ENCODE peak calls at places on chromosomes 1 and 21, in six cellular contexts. L is IMR-90, J is body of pancreas, S is testis, A is uterus, M is right lobe of liver. Q is an unnamed sample. For H3K4me1, the result is how much of the 10 kb centered on the place peaks cover.

GRCh38 chr1:11921022-11921421 is 5.2 kb downstream of the KIAA2013 start:
- DNase-seq in L (no peak), A (no peak), J (no peak), M (no peak), S (no peak), Q (no peak)

GRCh38 chr1:243312962-243313634 is 57.3 kb downstream of the SDCCAG8 start:
- DNase-seq in L (no peak), J (no peak), A (no peak), M (no peak), S (no peak), Q (no peak)

GRCh38 chr1:92484472-92485373 is 2.0 kb downstream of the GFI1 start:
- DNase-seq in J (peak), A (no peak), L (no peak), M (peak), S (peak), Q (peak)

GRCh38 chr21:46438241-46438640 is 20.4 kb upstream of the DIP2A start:
- DNase-seq in L (no peak), S (no peak), A (no peak), M (no peak), J (no peak), Q (no peak)

GRCh38 chr21:36744560-36745231 is 45.8 kb downstream of the SIM2 start:
- DNase-seq in M (no peak), S (no peak), L (no peak), J (peak), A (no peak), Q (no peak)

GRCh38 chr21:42833439-42833815 is 45.9 kb downstream of the WDR4 start:
- DNase-seq in M (no peak), J (no peak), S (no peak), L (peak), A (no peak), Q (peak)

GRCh38 chr1:15692121-15692682 is 8.1 kb downstream of the PLEKHM2 start:
- DNase-seq in J (no peak), A (no peak), L (no peak), S (no peak), M (no peak), Q (no peak)

GRCh38 chr1:39926820-39927219 is 25.1 kb upstream of the MYCL start:
- DNase-seq in S (no peak), L (no peak), J (peak), M (peak), A (no peak), Q (no peak)

GRCh38 chr1:215022204-215022603 is 60.3 kb upstream of the KCNK2 start:
- DNase-seq in A (no peak), L (peak), J (no peak), M (no peak), S (no peak), Q (no peak)

GRCh38 chr1:16960560-16961296 is 19.7 kb downstream of the MFAP2 start:
- DNase-seq in J (peak), L (peak), A (peak), M (peak), S (peak), Q (peak)

GRCh38 chr1:7339953-7340352 is 431.1 kb upstream of the VAMP3 start:
- DNase-seq in L (peak), S (no peak), A (no peak), M (no peak), J (no peak), Q (no peak)

GRCh38 chr1:25744140-25744581 is 55.8 kb upstream of the SELENON start:
- DNase-seq in S (peak), A (peak), L (peak), J (peak), M (peak), Q (peak)

GRCh38 chr1:59078866-59079265 is 218.0 kb upstream of the FGGY start:
- DNase-seq in L (no peak), M (no peak), S (no peak), A (no peak), J (no peak), Q (no peak)

GRCh38 chr1:86741947-86742572 is 37.7 kb downstream of the SH3GLB1 start:
- DNase-seq in J (peak), S (peak), M (no peak), A (no peak), L (peak), Q (peak)

GRCh38 chr1:156177918-156178654 is 15.8 kb upstream of the SLC25A44 start:
- DNase-seq in J (no peak), M (no peak), S (no peak), L (no peak), A (no peak), Q (no peak)

GRCh38 chr1:218346391-218347204 is 1.5 kb downstream of the TGFB2 start:
- DNase-seq in J (peak), A (peak), L (peak), S (peak), M (no peak), Q (no peak)

GRCh38 chr1:152533327-152533938 is 19.2 kb downstream of the CRCT1 start:
- DNase-seq in A (no peak), S (peak), M (peak), L (peak), J (peak), Q (peak)

DNA sequence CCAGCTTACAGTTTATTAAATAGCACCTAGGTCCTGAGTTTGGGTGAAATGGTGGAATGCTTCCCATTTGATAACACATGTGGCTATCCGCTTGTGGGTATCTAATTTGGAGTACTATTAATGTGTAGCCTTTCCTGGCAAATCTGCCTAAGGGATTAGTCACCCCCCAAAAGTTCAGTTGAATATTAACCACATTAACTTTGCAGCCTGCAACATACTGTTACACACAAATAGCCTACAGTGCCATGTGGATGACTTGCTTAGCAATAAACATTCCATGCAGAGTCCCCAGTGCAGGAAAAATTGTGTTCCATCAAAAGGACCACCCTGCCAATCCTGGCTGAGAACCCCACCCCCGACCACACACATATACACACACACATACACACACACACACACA is 303.3 kb upstream of the ESRRG start:
- DNase-seq in L (peak), A (no peak), S (no peak), J (peak), M (no peak), Q (no peak)
- H3K4me1 ChIP-seq in L (under half), A (under half), S (under half), J (under half), M (under half), Q (under half)

DNA sequence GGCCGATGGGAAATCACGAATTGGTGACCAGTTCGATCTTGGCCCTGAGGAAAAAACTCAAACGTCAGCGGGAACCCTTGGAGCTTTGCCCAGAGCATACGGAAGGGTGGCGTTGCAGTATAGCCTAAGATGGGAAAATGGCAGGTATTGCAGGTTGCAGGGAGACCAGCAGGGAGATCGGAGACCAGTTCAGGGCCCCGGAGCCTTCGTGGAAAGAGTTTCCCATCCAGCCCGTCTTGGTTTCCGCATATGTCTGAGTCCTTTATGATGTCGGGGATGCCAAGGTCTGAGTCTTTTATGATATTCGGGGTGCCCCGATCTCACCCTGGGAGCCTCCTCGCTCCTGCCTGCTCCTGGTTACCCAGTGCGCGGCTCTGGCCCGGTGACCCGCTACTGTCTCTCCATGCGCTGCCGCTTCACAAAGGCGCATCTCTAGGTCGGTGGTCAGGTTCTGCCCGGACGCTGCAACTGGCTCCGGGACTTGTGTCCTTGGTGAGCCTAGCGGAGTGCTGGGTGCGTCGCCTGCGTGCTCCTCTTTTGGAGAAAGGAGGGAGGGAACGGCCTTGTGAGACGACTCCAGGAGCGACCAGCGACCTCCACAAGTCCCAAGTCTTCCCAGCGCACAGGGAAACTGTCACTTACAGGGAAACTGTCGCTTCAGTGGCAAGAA is 94.2 kb downstream of the PRKAB2 start:
- DNase-seq in A (no peak), J (no peak), M (no peak), S (no peak), L (no peak), Q (no peak)
- H3K4me3 ChIP-seq in A (no peak), J (no peak), M (no peak), S (no peak), L (no peak), Q (no peak)

DNA sequence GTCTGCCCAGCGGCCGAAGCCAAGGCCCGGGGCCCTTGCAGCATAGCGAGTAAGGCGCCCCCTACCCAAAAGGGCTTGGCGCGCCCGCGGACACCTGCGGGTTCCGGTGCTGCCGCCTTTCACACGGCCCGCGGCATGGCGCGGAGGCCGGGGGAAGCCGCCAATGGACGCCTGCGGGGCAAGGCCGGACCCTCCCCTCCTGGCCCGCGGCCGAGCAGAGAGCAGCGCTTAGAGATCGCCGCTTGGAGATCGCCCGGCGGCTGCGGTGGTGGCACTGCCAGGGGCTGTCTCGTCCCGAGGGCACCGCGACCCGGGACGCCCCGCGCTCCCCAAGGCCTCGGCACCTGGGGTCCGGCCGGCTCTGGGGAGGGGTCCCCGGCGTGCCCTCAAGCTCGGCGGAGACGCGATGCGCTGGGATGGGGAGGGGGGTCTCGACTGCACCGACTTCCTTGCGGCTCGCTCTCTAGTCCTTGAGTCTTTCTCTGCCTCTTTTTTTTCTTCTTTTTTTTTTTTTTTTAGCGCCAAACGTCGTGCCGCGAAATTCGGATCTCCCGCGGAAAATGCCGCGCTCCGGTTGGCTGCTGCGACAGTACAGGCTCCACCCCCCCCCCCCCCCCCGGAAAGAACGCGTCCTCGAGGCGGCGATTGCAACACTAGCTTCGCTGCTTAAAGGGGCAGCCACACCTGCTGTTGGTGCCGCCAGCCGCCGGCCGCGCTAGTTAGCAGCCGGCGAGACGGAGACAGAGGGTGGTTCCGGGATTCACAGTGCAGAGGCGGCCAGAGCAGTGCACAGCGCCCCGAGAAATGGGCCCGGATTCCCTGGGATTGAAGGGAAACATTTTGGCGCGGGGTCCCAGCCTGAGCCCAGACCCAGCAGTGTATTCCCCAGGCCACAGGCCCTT is at the start of gene E2F2:
- DNase-seq in M (peak), J (peak), L (peak), S (peak), A (peak), Q (peak)
- TF ChIP-seq POLR2A in M (no peak), J (peak), L (no peak), S (no peak), A (no peak), Q (peak)

DNA sequence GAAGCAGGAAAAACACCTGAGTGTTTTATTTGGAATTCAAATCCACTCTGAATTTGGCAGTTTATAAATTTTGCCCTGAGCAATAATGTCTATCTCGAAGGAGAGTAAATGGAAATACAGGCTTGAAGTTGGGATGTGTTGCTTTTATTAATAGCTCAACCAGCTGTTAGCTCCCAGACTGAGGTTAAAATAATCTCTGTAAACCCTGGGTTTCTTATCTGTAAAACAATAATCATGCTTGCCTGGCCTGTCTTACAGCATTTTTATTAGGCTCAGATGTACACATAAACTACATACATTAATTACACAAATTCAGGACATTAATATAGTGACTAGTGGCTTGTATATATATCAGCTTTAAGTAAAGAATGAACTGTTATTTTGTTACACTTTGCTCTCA is 148.5 kb downstream of the GALNT2 start:
- DNase-seq in L (no peak), J (no peak), M (no peak), S (no peak), A (no peak), Q (no peak)
- H3K4me1 ChIP-seq in L (under half), J (half or more), M (under half), S (under half), A (under half), Q (under half)

Q was measured in transverse colon.